ENCODE peak calls at places on chromosome 22, in eight cellular contexts. I is osteocyte; B is brain microvascular endothelial cell; S is fibroblast of mammary gland; D is upper lobe of right lung; T is CD8-positive, alpha-beta T cell; E is lower leg skin; M is psoas muscle. Z is an unnamed sample.

GRCh38 chr22:29043906-29044575 is 17.6 kb downstream of the C22orf31 start:
- DNase-seq in I (no peak), B (peak), S (peak), D (no peak), T (no peak), E (no peak), M (no peak), Z (no peak)

GRCh38 chr22:32842486-32842885 is 41.0 kb downstream of the TIMP3 start:
- DNase-seq in I (no peak), B (no peak), S (peak), D (no peak), T (no peak), E (no peak), M (no peak), Z (no peak)

GRCh38 chr22:20242393-20243175 is 25.5 kb downstream of the RTN4R start:
- DNase-seq in I (no peak), B (no peak), S (no peak), D (no peak), T (peak), E (no peak), M (no peak), Z (no peak)

GRCh38 chr22:19419464-19420178 is 11.9 kb downstream of the HIRA start:
- DNase-seq in I (no peak), B (no peak), S (no peak), D (no peak), T (peak), E (no peak), M (no peak), Z (no peak)

GRCh38 chr22:27231266-27231665 is 570.3 kb downstream of the MN1 start:
- DNase-seq in I (no peak), B (no peak), S (no peak), D (no peak), T (no peak), E (no peak), M (no peak), Z (no peak)

GRCh38 chr22:24894998-24895397 is 51.5 kb downstream of the LHFPL7 start:
- DNase-seq in I (no peak), B (peak), S (peak), D (peak), T (no peak), E (peak), M (peak), Z (peak)

GRCh38 chr22:50544746-50545253 is 899 bp upstream of the KLHDC7B start:
- DNase-seq in I (no peak), B (no peak), S (no peak), D (peak), T (no peak), E (peak), M (no peak), Z (no peak)

GRCh38 chr22:31089101-31090100 is 8.3 kb downstream of the SMTN start:
- DNase-seq in I (no peak), B (no peak), S (peak), D (no peak), T (peak), E (no peak), M (peak), Z (no peak)

GRCh38 chr22:19819209-19819910 is 35.3 kb downstream of the GNB1L start:
- DNase-seq in I (peak), B (no peak), S (no peak), D (no peak), T (no peak), E (no peak), M (no peak), Z (no peak)

GRCh38 chr22:25453557-25453956 is 110.9 kb upstream of the GRK3 start:
- DNase-seq in I (no peak), B (no peak), S (no peak), D (no peak), T (no peak), E (no peak), M (no peak), Z (no peak)

GRCh38 chr22:31748490-31748889 is 1.4 kb downstream of the PRR14L start:
- DNase-seq in I (no peak), B (no peak), S (peak), D (no peak), T (no peak), E (no peak), M (no peak), Z (no peak)

GRCh38 chr22:16601437-16602223 is 9.0 kb upstream of the CCT8L2 start:
- DNase-seq in I (no peak), B (no peak), S (no peak), D (no peak), T (peak), E (no peak), M (peak), Z (no peak)

GRCh38 chr22:17749605-17750395 is 24.5 kb downstream of the BID start:
- DNase-seq in I (no peak), B (no peak), S (no peak), D (peak), T (no peak), E (no peak), M (no peak), Z (no peak)

GRCh38 chr22:23270212-23270733 is 90.0 kb downstream of the BCR start:
- DNase-seq in I (no peak), B (no peak), S (peak), D (no peak), T (no peak), E (no peak), M (no peak), Z (no peak)
- TF ChIP-seq CTCF in I (no peak), B (peak), S (peak), D (no peak), T (no peak), E (no peak), M (no peak), Z (no peak)

GRCh38 chr22:48662476-48663150 is 1165.1 kb downstream of the BRD1 start:
- DNase-seq in I (no peak), B (no peak), S (no peak), D (no peak), T (no peak), E (no peak), M (no peak), Z (no peak)

GRCh38 chr22:48665286-48666010 is 1162.2 kb downstream of the BRD1 start:
- DNase-seq in I (no peak), B (no peak), S (no peak), D (no peak), T (no peak), E (no peak), M (no peak), Z (no peak)

GRCh38 chr22:48664586-48664985 is 1163.1 kb downstream of the BRD1 start:
- DNase-seq in I (no peak), B (no peak), S (no peak), D (no peak), T (no peak), E (no peak), M (no peak), Z (no peak)

GRCh38 chr22:48661984-48662383 is 1165.7 kb downstream of the BRD1 start:
- DNase-seq in I (no peak), B (no peak), S (no peak), D (no peak), T (no peak), E (no peak), M (no peak), Z (no peak)

DNA sequence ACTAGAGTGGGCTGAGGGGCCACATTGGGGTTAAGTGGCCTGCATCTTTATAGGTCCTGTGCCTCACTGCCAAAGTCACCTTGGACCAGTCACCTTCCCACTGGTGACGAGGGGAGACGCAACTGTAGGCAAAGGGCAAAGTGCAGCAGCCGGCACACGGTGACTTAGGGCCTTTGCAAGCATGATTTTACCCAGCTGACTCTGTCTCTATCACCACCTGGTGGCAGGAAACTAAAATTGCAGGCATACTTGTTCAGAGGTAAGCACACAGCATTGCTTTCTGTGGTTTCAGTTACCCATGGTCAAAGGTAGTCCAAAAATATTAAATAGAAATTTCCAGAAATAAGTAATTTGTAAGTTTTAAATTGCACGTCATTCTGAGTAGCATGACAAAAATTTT is 1164.4 kb downstream of the BRD1 start:
- DNase-seq in I (no peak), B (no peak), S (peak), D (no peak), T (no peak), E (no peak), M (no peak), Z (no peak)
- TF ChIP-seq CTCF in I (peak), B (peak), S (peak), D (no peak), T (no peak), E (no peak), M (peak), Z (no peak)

GRCh38 chr22:21791635-21792625 is 56.3 kb upstream of the YPEL1 start:
- DNase-seq in I (no peak), B (peak), S (peak), D (no peak), T (no peak), E (no peak), M (no peak), Z (peak)

GRCh38 chr22:21797444-21798221 is 62.0 kb upstream of the YPEL1 start:
- DNase-seq in I (no peak), B (peak), S (no peak), D (no peak), T (no peak), E (no peak), M (no peak), Z (peak)

GRCh38 chr22:21796863-21797262 is 61.3 kb upstream of the YPEL1 start:
- DNase-seq in I (no peak), B (no peak), S (no peak), D (no peak), T (no peak), E (no peak), M (no peak), Z (peak)

GRCh38 chr22:21800552-21801303 is 65.1 kb upstream of the YPEL1 start:
- DNase-seq in I (no peak), B (no peak), S (no peak), D (no peak), T (no peak), E (no peak), M (no peak), Z (peak)

DNA sequence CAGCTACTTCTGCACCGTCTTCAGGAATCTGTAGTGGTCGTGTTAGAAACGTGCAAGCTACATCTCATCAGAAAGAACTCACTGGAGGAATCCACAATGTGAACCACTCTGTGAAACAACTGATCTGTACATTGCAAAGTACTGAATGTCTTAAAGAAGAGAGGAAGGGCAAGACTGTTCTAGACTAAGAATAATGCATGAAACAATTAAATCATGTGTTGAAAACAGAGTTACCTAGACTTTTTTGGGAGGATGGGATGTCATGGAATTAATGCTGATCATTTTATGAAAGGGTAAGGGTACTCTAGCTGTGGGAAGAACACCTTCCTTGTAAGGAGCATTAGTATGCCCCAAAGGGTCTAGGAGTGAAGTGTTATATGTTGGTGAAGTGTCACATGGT is 60.6 kb upstream of the YPEL1 start:
- DNase-seq in I (no peak), B (no peak), S (no peak), D (no peak), T (no peak), E (no peak), M (no peak), Z (no peak)
- TF ChIP-seq CTCF in I (no peak), B (no peak), S (no peak), D (no peak), T (no peak), E (no peak), M (no peak), Z (no peak)

DNA sequence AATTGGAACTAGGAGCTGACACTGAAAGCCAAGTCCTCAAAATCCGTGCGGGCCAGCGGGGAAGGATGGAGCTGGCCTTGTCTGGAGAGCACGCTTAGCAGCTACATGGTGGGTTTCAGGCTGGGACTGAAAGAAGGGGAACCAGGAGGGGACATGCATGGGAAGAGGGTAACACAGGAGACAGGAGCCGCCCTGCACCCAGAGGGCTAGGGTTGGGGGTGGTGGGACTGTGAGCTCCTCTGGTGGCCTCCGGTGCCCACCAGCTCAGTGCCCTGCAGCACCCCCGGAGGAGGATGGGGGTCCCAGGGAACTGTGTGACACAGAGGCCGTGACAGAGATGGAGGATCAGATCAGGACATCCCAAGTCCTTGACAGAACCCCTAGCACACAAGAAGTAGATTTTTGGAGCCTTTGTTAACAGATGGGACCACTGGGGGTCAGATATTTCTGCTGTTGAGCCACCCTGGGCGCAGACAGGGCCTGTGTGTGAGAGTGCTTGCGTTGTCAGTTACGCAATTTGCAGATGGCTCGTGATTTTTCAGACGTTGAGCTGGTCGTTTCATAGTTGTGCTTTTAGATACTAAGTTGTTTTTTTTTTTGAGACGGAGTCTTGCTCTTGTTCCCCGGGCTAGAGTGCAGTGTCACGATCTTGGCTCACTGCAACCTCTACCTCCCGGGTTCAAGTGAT is 21.3 kb upstream of the GRAMD4 start:
- DNase-seq in I (no peak), B (no peak), S (peak), D (no peak), T (no peak), E (no peak), M (peak), Z (no peak)
- TF ChIP-seq CTCF in I (no peak), B (no peak), S (no peak), D (no peak), T (no peak), E (no peak), M (no peak), Z (no peak)

GRCh38 chr22:47813661-47814060 is 1051.2 kb downstream of the TBC1D22A start:
- DNase-seq in I (peak), B (no peak), S (no peak), D (no peak), T (no peak), E (no peak), M (no peak), Z (peak)

GRCh38 chr22:47814474-47814873 is 1052.0 kb downstream of the TBC1D22A start:
- DNase-seq in I (no peak), B (no peak), S (no peak), D (no peak), T (no peak), E (no peak), M (no peak), Z (no peak)

GRCh38 chr22:47816121-47816915 is 1053.9 kb downstream of the TBC1D22A start:
- DNase-seq in I (peak), B (no peak), S (no peak), D (no peak), T (no peak), E (no peak), M (no peak), Z (no peak)

GRCh38 chr22:47818496-47818895 is 1056.0 kb downstream of the TBC1D22A start:
- DNase-seq in I (peak), B (no peak), S (no peak), D (no peak), T (no peak), E (no peak), M (no peak), Z (no peak)

DNA sequence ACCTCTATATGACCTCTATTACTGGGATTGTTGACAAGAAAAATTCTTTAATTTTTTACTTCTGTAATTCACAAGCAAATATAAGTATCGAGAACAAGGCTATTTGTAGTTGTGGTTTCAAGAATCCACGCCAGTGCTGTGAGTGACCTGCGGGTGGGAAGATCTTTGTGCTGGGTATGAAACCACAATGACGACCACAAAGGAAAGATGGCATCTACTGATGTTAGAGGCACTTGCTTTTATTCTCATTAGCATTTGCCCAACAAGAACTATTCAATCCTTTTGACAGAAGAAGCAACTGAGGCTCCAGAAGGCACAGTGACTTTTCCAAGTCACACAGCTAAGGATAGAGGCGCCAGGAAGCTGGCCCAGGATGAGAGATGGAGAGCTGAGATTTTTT is 1054.9 kb downstream of the TBC1D22A start:
- DNase-seq in I (no peak), B (no peak), S (no peak), D (no peak), T (no peak), E (no peak), M (no peak), Z (no peak)
- TF ChIP-seq CTCF in I (no peak), B (no peak), S (no peak), D (no peak), T (no peak), E (no peak), M (no peak), Z (no peak)

DNA sequence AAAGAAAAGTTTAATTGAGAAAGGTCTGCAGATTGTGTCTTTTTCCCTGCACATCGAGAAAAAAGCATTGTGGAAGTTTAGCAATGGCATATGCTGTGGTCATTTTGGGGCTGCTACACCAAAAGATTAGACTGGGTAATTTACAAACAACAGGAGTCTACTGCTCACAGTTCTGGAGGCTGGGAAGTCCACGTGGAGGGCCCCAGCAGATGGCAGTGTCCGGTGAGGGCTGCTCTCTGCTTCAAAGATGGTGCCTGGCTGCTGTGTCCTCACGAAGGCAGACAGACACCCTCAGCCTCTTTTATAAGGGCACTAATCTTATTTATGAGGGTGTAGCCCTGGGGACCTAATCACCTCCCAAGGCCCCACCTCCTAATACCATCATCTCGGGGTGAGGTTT is 21.1 kb downstream of the PHF21B start:
- DNase-seq in I (no peak), B (no peak), S (no peak), D (no peak), T (no peak), E (no peak), M (no peak), Z (no peak)
- TF ChIP-seq CTCF in I (peak), B (peak), S (no peak), D (no peak), T (no peak), E (no peak), M (no peak), Z (no peak)

GRCh38 chr22:40043793-40044101 is 49.0 kb downstream of the FAM83F start:
- DNase-seq in I (peak), B (no peak), S (no peak), D (no peak), T (no peak), E (no peak), M (no peak), Z (no peak)

GRCh38 chr22:40042312-40042711 is 47.6 kb downstream of the FAM83F start:
- DNase-seq in I (peak), B (no peak), S (no peak), D (no peak), T (no peak), E (no peak), M (no peak), Z (no peak)

GRCh38 chr22:40041738-40042137 is 47.0 kb downstream of the FAM83F start:
- DNase-seq in I (no peak), B (no peak), S (no peak), D (no peak), T (no peak), E (no peak), M (no peak), Z (no peak)

GRCh38 chr22:40044102-40044869 is 49.5 kb downstream of the FAM83F start:
- DNase-seq in I (peak), B (peak), S (peak), D (peak), T (peak), E (peak), M (peak), Z (peak)

DNA sequence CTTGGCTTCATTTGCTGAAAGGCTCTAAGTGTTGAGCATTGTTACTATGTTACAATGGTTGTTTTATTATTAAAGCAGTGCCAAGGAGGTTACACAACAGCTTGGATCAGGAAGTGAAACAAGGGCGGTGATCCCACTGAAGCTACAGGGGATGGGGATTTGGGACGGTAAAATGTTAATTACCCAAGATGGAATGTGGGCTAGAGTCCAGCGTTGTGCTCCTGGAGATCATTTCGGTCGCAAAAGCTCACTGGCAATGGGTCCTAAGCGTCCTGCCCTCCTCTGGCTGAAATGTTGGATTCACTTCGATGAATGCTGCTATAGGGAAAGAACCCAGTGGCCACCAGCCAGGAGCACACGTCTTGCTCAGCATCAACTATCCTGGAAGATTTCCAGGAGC is 48.3 kb downstream of the FAM83F start:
- DNase-seq in I (peak), B (no peak), S (peak), D (no peak), T (no peak), E (peak), M (peak), Z (peak)
- TF ChIP-seq CTCF in I (no peak), B (no peak), S (peak), D (no peak), T (no peak), E (no peak), M (no peak), Z (no peak)

GRCh38 chr22:48574776-48575566 is 1252.7 kb downstream of the BRD1 start:
- DNase-seq in I (peak), B (no peak), S (no peak), D (peak), T (no peak), E (no peak), M (peak), Z (no peak)

GRCh38 chr22:48573766-48574165 is 1253.9 kb downstream of the BRD1 start:
- DNase-seq in I (no peak), B (no peak), S (no peak), D (no peak), T (no peak), E (no peak), M (no peak), Z (no peak)

GRCh38 chr22:48570912-48571311 is 1256.8 kb downstream of the BRD1 start:
- DNase-seq in I (no peak), B (no peak), S (no peak), D (no peak), T (no peak), E (no peak), M (no peak), Z (no peak)

GRCh38 chr22:48575567-48576332 is 1251.9 kb downstream of the BRD1 start:
- DNase-seq in I (no peak), B (no peak), S (no peak), D (no peak), T (no peak), E (no peak), M (no peak), Z (no peak)

GRCh38 chr22:48572951-48573350 is 1254.7 kb downstream of the BRD1 start:
- DNase-seq in I (no peak), B (no peak), S (no peak), D (no peak), T (no peak), E (no peak), M (no peak), Z (no peak)
- TF ChIP-seq CTCF in I (no peak), B (no peak), S (no peak), D (no peak), T (no peak), E (no peak), M (no peak), Z (no peak)

Z was measured in right atrium auricular region.